ENCODE peak calls at places on chromosomes 11 and 22, in seven cellular contexts. S, T, Q, J, R, K and C are unnamed samples.

GRCh38 chr11:113201055-113201818 is 113.1 kb upstream of the TTC12 start:
- DNase-seq in S (no peak), T (no peak), Q (no peak), J (peak; percentile 72), R (no peak), K (no peak), C (no peak)

GRCh38 chr11:86069408-86070086 is 663 bp upstream of the PICALM start:
- DNase-seq in S (peak; percentile 55), T (peak; percentile 76), Q (peak; percentile 17), J (peak; percentile 22), R (peak; percentile 67), K (no peak), C (peak; percentile 26)

GRCh38 chr11:64637346-64638016 is 46.5 kb downstream of the SLC22A12 start:
- DNase-seq in S (no peak), T (no peak), Q (no peak), J (peak; percentile 70), R (no peak), K (no peak), C (no peak)

GRCh38 chr11:19389787-19390303 is 149.1 kb upstream of the E2F8 start:
- DNase-seq in S (no peak), T (peak; percentile 27), Q (no peak), J (no peak), R (peak; percentile 73), K (no peak), C (peak; percentile 21)

GRCh38 chr22:23163665-23164064 is 16.6 kb upstream of the BCR start:
- DNase-seq in S (no peak), T (no peak), Q (no peak), J (no peak), R (peak; percentile 89), K (no peak), C (peak; percentile 64)

GRCh38 chr22:50732681-50733080 is 5.3 kb upstream of the ACR start:
- DNase-seq in S (no peak), T (no peak), Q (no peak), J (no peak), R (no peak), K (no peak), C (no peak)

GRCh38 chr22:29944339-29944738 is 61.4 kb downstream of the MTMR3 start:
- DNase-seq in S (no peak), T (no peak), Q (no peak), J (no peak), R (no peak), K (no peak), C (no peak)

GRCh38 chr11:123461164-123461563 is 31.1 kb downstream of the GRAMD1B start:
- DNase-seq in S (no peak), T (no peak), Q (no peak), J (peak; percentile 44), R (peak; percentile 70), K (no peak), C (no peak)

GRCh38 chr11:120645639-120646038 is 134.1 kb downstream of the GRIK4 start:
- DNase-seq in S (no peak), T (no peak), Q (peak; percentile 86), J (no peak), R (no peak), K (no peak), C (no peak)

GRCh38 chr22:36211237-36211881 is 9.8 kb upstream of the APOL4 start:
- DNase-seq in S (no peak), T (no peak), Q (no peak), J (no peak), R (no peak), K (no peak), C (no peak)

GRCh38 chr11:103624708-103625623 is 411.5 kb upstream of the DDI1 start:
- DNase-seq in S (no peak), T (no peak), Q (no peak), J (peak; percentile 22), R (no peak), K (no peak), C (no peak)

GRCh38 chr22:50542416-50542927 is 3.2 kb upstream of the KLHDC7B start:
- DNase-seq in S (no peak), T (no peak), Q (no peak), J (no peak), R (no peak), K (no peak), C (peak; percentile 44)

GRCh38 chr11:66607126-66607834 is 9.2 kb upstream of the RBM14 start:
- DNase-seq in S (no peak), T (peak; percentile 82), Q (no peak), J (no peak), R (peak; percentile 96), K (peak; percentile 53), C (peak; percentile 84)

GRCh38 chr22:42462016-42462415 is 29.8 kb upstream of the NFAM1 start:
- DNase-seq in S (peak; percentile 71), T (no peak), Q (no peak), J (peak; percentile 58), R (no peak), K (no peak), C (no peak)

GRCh38 chr11:31397239-31397834 is 27.7 kb downstream of the DNAJC24 start:
- DNase-seq in S (peak; percentile 23), T (peak; percentile 18), Q (no peak), J (peak; percentile 25), R (no peak), K (no peak), C (no peak)

GRCh38 chr11:19432370-19433163 is 191.8 kb upstream of the E2F8 start:
- DNase-seq in S (no peak), T (no peak), Q (no peak), J (no peak), R (no peak), K (no peak), C (peak; percentile 43)

GRCh38 chr11:29159552-29160465 is 857.0 kb downstream of the KCNA4 start:
- DNase-seq in S (peak; percentile 6), T (peak; percentile 20), Q (peak; percentile 19), J (peak; percentile 10), R (no peak), K (peak; percentile 34), C (peak; percentile 31)

GRCh38 chr22:39429186-39429585 is 27.6 kb upstream of the MGAT3 start:
- DNase-seq in S (no peak), T (no peak), Q (no peak), J (no peak), R (no peak), K (no peak), C (no peak)

GRCh38 chr22:39429916-39430575 is 26.8 kb upstream of the MGAT3 start:
- DNase-seq in S (no peak), T (no peak), Q (no peak), J (no peak), R (no peak), K (no peak), C (no peak)

GRCh38 chr22:39428597-39429071 is 28.2 kb upstream of the MGAT3 start:
- DNase-seq in S (no peak), T (no peak), Q (peak; percentile 80), J (no peak), R (no peak), K (no peak), C (no peak)

GRCh38 chr22:39426380-39427043 is 26.9 kb downstream of the TAB1 start:
- DNase-seq in S (no peak), T (no peak), Q (no peak), J (no peak), R (no peak), K (no peak), C (no peak)

DNA sequence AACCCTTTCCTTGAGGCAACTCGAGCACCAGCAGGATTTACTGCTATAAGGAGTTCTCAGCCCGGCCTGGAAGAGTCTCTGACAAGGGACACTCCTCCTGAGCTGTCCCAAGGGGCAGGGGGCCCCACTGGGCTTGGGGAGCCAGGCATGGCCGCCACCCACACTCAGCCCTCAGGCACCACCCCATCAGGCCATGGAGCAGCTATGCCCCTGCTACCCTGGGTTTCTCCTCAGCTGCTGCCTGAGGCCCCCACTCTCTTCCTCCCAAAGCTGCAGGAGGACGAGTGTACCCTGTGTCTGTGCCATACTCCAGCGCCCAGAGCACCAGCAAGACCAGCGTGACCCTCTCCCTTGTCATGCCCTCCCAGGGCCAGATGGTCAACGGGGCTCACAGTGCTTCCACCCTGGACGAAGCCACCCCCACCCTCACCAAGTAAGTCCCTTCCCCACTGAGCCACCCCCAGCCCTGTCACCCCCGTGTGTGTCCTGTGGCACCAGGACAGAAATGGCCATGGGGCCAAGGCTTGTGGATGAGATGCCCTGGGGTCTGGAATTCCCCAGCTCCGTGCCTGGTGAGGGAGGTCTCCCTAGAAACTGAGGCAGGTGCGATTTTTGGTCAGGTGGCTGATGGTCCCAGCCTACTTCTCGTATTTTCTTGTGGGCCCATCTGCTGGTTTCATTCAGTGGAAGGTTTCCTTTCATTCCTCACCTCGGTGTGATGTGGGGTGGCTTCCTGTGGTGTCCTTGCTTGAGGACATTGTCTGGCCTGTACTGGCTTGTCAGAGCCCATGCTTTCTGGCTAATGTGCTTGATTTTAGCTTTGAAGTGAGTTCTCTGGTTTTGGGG is 28.4 kb downstream of the TAB1 start:
- DNase-seq in S (no peak), T (no peak), Q (no peak), J (no peak), R (no peak), K (no peak), C (peak; percentile 40)
- H3K27ac ChIP-seq in S (no peak overlapping the region), T (no peak overlapping the region), Q (peak overlapping the region; percentile 41), J (no peak overlapping the region), R (no peak overlapping the region), K (no peak overlapping the region), C (peak overlapping the region; percentile 72)

GRCh38 chr22:39520054-39520873 is at the start of gene ATF4:
- DNase-seq in S (peak; percentile 95), T (peak; percentile 98), Q (peak; percentile 96), J (peak; percentile 91), R (peak; percentile 99), K (peak; percentile 98), C (peak; percentile 98)
- TF ChIP-seq EP300 in S (no peak), T (no peak), Q (no peak), J (no peak), R (no peak), K (no peak), C (no peak)

DNA sequence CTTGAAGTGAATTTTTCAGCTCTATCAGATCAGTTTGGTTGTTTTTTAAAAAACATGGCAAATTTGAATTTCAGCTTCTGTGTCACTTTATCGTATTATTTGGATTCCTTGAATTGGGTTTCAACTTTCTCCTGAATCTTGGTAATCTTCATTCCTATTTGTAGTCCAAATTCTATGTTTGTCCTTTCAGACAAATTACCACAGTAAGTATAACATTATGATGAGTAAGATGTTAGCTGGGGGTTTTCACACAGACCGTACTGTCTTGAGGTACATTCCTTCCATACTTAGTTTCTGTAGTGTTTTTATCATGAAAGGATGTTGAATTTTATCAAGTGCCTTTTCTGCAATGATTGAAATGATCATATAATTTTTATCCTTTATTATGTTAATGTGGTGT is 28.0 kb downstream of the OR5B17 start:
- DNase-seq in S (no peak), T (no peak), Q (no peak), J (no peak), R (no peak), K (no peak), C (no peak)
- H3K27ac ChIP-seq in S (no peak overlapping the region), T (no peak overlapping the region), Q (no peak overlapping the region), J (no peak overlapping the region), R (no peak overlapping the region), K (no peak overlapping the region), C (no peak overlapping the region)

DNA sequence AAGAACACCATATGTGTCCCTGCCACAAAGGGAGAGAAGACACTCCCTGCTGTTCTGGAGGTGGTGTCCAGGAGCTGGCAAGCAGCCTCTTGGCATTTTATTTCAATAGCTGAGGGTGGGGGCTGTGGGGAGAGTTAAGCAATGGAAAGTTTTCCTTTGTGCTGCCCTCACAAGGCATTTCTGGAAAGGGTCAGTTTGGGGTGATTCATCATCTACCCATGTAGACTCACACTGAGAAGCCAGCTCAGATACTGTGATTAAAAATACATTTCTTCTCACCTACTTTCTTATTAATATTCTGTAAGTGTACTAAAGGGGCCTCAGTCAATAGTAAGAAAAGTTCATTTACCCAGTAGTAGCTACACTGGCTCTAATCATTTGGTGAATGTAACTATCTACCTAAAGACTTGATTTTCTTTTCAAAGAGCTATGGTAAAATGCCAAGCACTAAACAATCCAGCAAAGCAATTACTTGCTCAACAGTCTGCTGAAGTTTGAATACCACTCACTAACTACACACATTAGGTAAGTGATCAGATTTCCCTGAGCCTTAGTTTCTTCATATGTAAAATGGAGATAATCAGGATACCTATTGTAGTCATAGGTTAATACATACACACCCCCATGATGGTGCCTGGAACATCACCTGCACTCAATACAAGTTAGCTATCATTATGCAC is 55.1 kb downstream of the SLC1A2 start:
- DNase-seq in S (no peak), T (no peak), Q (no peak), J (no peak), R (peak; percentile 94), K (peak; percentile 69), C (peak; percentile 35)
- TF ChIP-seq EP300 in S (no peak), T (no peak), Q (no peak), J (no peak), R (no peak), K (peak; percentile 52), C (no peak)